ENCODE peak calls at places on chromosome 3, in five cellular contexts. A is tibial artery, T is amniotic stem cell, L is AG20443, D is left lobe of liver. E is an unnamed sample.
A peak's percentile ranks its signal among the peaks of the same experiment; 100 is the strongest.

GRCh38 chr3:80771085-80771484 is 990.4 kb downstream of the GBE1 start:
- DNase-seq in A (no peak), T (no peak), L (peak; percentile 14), D (no peak), E (peak; percentile 61)

GRCh38 chr3:64908292-64908691 is 220.5 kb upstream of the ADAMTS9 start:
- DNase-seq in A (no peak), T (no peak), L (no peak), D (no peak), E (no peak)

GRCh38 chr3:66492672-66493071 is 8.2 kb downstream of the LRIG1 start:
- DNase-seq in A (peak; percentile 25), T (no peak), L (no peak), D (no peak), E (no peak)

GRCh38 chr3:12970684-12971083 is 102.5 kb downstream of the IQSEC1 start:
- DNase-seq in A (no peak), T (no peak), L (no peak), D (no peak), E (no peak)

GRCh38 chr3:187669675-187670504 is at the start of gene SST:
- DNase-seq in A (no peak), T (peak; percentile 13), L (peak; percentile 74), D (peak; percentile 49), E (peak; percentile 51)

GRCh38 chr3:168124791-168125190 is 29.1 kb upstream of the GOLIM4 start:
- DNase-seq in A (no peak), T (no peak), L (no peak), D (no peak), E (no peak)

GRCh38 chr3:52483577-52484495 is 11.3 kb upstream of the STAB1 start:
- DNase-seq in A (no peak), T (no peak), L (peak; percentile 75), D (no peak), E (peak; percentile 81)

GRCh38 chr3:55185380-55185779 is 257.5 kb upstream of the LRTM1 start:
- DNase-seq in A (no peak), T (no peak), L (no peak), D (no peak), E (no peak)

GRCh38 chr3:190131329-190131728 is 10.6 kb upstream of the P3H2 start:
- DNase-seq in A (no peak), T (no peak), L (no peak), D (no peak), E (no peak)

GRCh38 chr3:56998081-56998529 is 62.4 kb upstream of the SPATA12 start:
- DNase-seq in A (no peak), T (no peak), L (no peak), D (no peak), E (no peak)

GRCh38 chr3:125310623-125311076 is 64.5 kb downstream of the ZNF148 start:
- DNase-seq in A (no peak), T (no peak), L (no peak), D (peak; percentile 59), E (no peak)

GRCh38 chr3:51385621-51386091 is 565 bp downstream of the MANF start:
- DNase-seq in A (no peak), T (no peak), L (no peak), D (peak; percentile 38), E (peak; percentile 33)

GRCh38 chr3:16066975-16067374 is 107.5 kb upstream of the GALNT15 start:
- DNase-seq in A (no peak), T (no peak), L (peak; percentile 55), D (no peak), E (peak; percentile 39)

GRCh38 chr3:52847726-52848125 is 12.9 kb upstream of the MUSTN1 start:
- DNase-seq in A (peak; percentile 38), T (no peak), L (no peak), D (no peak), E (no peak)

GRCh38 chr3:159672728-159673471 is 315.7 kb upstream of the IL12A start:
- DNase-seq in A (no peak), T (no peak), L (peak; percentile 23), D (no peak), E (no peak)

GRCh38 chr3:8767667-8768363 is 1.6 kb downstream of the OXTR start:
- DNase-seq in A (no peak), T (no peak), L (peak; percentile 49), D (no peak), E (peak; percentile 37)

GRCh38 chr3:18544135-18544534 is 119.0 kb upstream of the SATB1 start:
- DNase-seq in A (no peak), T (no peak), L (no peak), D (no peak), E (no peak)

GRCh38 chr3:133996251-133996661 is 33.5 kb downstream of the SLCO2A1 start:
- DNase-seq in A (no peak), T (no peak), L (no peak), D (peak; percentile 32), E (no peak)

GRCh38 chr3:58560771-58561311 is 16.4 kb downstream of the FAM107A start:
- DNase-seq in A (no peak), T (peak; percentile 75), L (peak; percentile 90), D (peak; percentile 27), E (peak; percentile 92)

GRCh38 chr3:87792532-87793321 is 266.1 kb downstream of the CGGBP1 start:
- DNase-seq in A (no peak), T (no peak), L (peak; percentile 25), D (no peak), E (peak; percentile 60)

GRCh38 chr3:46671541-46672348 is 21.7 kb downstream of the ALS2CL start:
- DNase-seq in A (peak; percentile 16), T (no peak), L (no peak), D (peak; percentile 38), E (no peak)

GRCh38 chr3:58383904-58384303 is 49.7 kb downstream of the PDHB start:
- DNase-seq in A (peak; percentile 42), T (peak; percentile 93), L (peak; percentile 89), D (no peak), E (peak; percentile 84)

GRCh38 chr3:194031867-194032635 is 103.9 kb upstream of the HES1 start:
- DNase-seq in A (no peak), T (no peak), L (no peak), D (peak; percentile 93), E (no peak)

GRCh38 chr3:138796761-138797160 is 38.0 kb downstream of the PIK3CB start:
- DNase-seq in A (no peak), T (no peak), L (no peak), D (no peak), E (no peak)

GRCh38 chr3:156606729-156607128 is 51.8 kb upstream of the SSR3 start:
- DNase-seq in A (no peak), T (no peak), L (no peak), D (no peak), E (no peak)

GRCh38 chr3:185729335-185729715 is 95.5 kb downstream of the IGF2BP2 start:
- DNase-seq in A (no peak), T (peak; percentile 80), L (peak; percentile 51), D (no peak), E (peak; percentile 66)

GRCh38 chr3:43765417-43766030 is 74.8 kb downstream of the ABHD5 start:
- DNase-seq in A (peak; percentile 59), T (no peak), L (peak; percentile 55), D (no peak), E (peak; percentile 52)

GRCh38 chr3:173395412-173396181 is 1.9 kb upstream of the NLGN1 start:
- DNase-seq in A (peak; percentile 90), T (peak; percentile 74), L (peak; percentile 93), D (peak; percentile 51), E (peak; percentile 95)

GRCh38 chr3:48503406-48504050 is 446 bp downstream of the SHISA5 start:
- DNase-seq in A (peak; percentile 82), T (no peak), L (peak; percentile 76), D (no peak), E (peak; percentile 74)

GRCh38 chr3:134353831-134354611 is 20.2 kb downstream of the AMOTL2 start:
- DNase-seq in A (no peak), T (no peak), L (no peak), D (peak; percentile 86), E (no peak)

GRCh38 chr3:113844622-113845222 is 6.1 kb downstream of the GRAMD1C start:
- DNase-seq in A (no peak), T (no peak), L (peak; percentile 55), D (no peak), E (peak; percentile 72)

GRCh38 chr3:132464066-132464465 is 46.8 kb downstream of the DNAJC13 start:
- DNase-seq in A (no peak), T (no peak), L (peak; percentile 7), D (no peak), E (peak; percentile 20)

GRCh38 chr3:126798521-126798920 is 94.5 kb downstream of the CHCHD6 start:
- DNase-seq in A (no peak), T (no peak), L (peak; percentile 30), D (no peak), E (no peak)